ENCODE peak calls at places on chromosomes 6 and 20, in ten cellular contexts. L, A, E, F, T, H, Z, G, V and J are unnamed samples.

GRCh38 chr6:106512048-106512957 is 117.0 kb downstream of the RTN4IP1 start:
- DNase-seq in E (no peak), T (peak; percentile 51), Z (peak; percentile 53), G (peak; percentile 83), V (no peak), F (peak; percentile 72), H (no peak), A (peak; percentile 71), L (no peak), J (peak; percentile 26)

GRCh38 chr6:149990672-149991402 is 27.1 kb downstream of the ULBP1 start:
- DNase-seq in G (peak; percentile 15), Z (no peak), L (no peak), V (no peak), F (no peak), T (no peak), H (no peak), E (no peak), A (no peak), J (no peak)

GRCh38 chr6:5412017-5412416 is 150.7 kb downstream of the FARS2 start:
- DNase-seq in Z (no peak), V (no peak), A (no peak), G (no peak), L (no peak), T (no peak), H (no peak), F (no peak), E (no peak), J (no peak)

GRCh38 chr6:28277746-28278145 is 3.6 kb upstream of the PGBD1 start:
- DNase-seq in Z (no peak), F (no peak), H (no peak), T (no peak), A (no peak), E (no peak), L (no peak), V (no peak), G (no peak), J (no peak)

GRCh38 chr20:46230811-46231282 is 77.5 kb downstream of the CDH22 start:
- DNase-seq in E (no peak), F (peak; percentile 60), H (no peak), V (no peak), L (no peak), T (peak; percentile 50), Z (peak; percentile 42), G (peak; percentile 68), A (peak; percentile 39), J (peak; percentile 37)

GRCh38 chr20:57899554-57899953 is 189.7 kb upstream of the PMEPA1 start:
- DNase-seq in T (no peak), V (no peak), L (no peak), E (no peak), F (no peak), Z (no peak), G (no peak), A (no peak), H (no peak), J (no peak)

GRCh38 chr6:18245079-18245478 is 19.3 kb downstream of the DEK start:
- DNase-seq in T (no peak), F (no peak), H (no peak), Z (no peak), V (no peak), E (no peak), G (no peak), L (no peak), A (no peak), J (no peak)

GRCh38 chr6:106439459-106439858 is 78.9 kb downstream of the CRYBG1 start:
- DNase-seq in V (no peak), A (no peak), E (no peak), F (no peak), L (no peak), G (no peak), T (no peak), Z (peak; percentile 88), H (no peak), J (no peak)

GRCh38 chr20:57198359-57199072 is 67.9 kb downstream of the BMP7 start:
- DNase-seq in L (no peak), F (no peak), V (no peak), A (no peak), E (no peak), Z (no peak), H (no peak), T (no peak), G (no peak), J (no peak)

GRCh38 chr6:38015341-38015740 is 195.8 kb downstream of the ZFAND3 start:
- DNase-seq in V (no peak), A (no peak), E (no peak), F (no peak), L (no peak), T (no peak), G (no peak), H (no peak), Z (no peak), J (no peak)

GRCh38 chr20:57390604-57391438 is at the start of gene RBM38:
- DNase-seq in V (peak; percentile 85), F (peak; percentile 67), H (peak; percentile 19), Z (no peak), E (no peak), T (peak; percentile 72), G (peak; percentile 86), A (peak; percentile 78), L (no peak), J (peak; percentile 63)

GRCh38 chr6:132289761-132290160 is 111.5 kb downstream of the MOXD1 start:
- DNase-seq in V (no peak), G (no peak), Z (no peak), A (no peak), E (no peak), L (no peak), F (no peak), T (no peak), H (no peak), J (no peak)

GRCh38 chr20:52312131-52312729 is 120.7 kb upstream of the ZFP64 start:
- DNase-seq in V (no peak), A (no peak), G (peak; percentile 67), Z (peak; percentile 62), F (no peak), L (no peak), E (peak; percentile 5), T (peak; percentile 78), H (peak; percentile 54), J (peak; percentile 55)
- TF ChIP-seq CTCF in V (peak; percentile 90), A (peak; percentile 83), G (peak; percentile 67), Z (peak; percentile 62), F (peak; percentile 71), L (no peak), E (peak; percentile 75), T (peak; percentile 63), H (peak; percentile 65), J (peak; percentile 90)

GRCh38 chr20:49484180-49485140 is 2.0 kb upstream of the KCNB1 start:
- DNase-seq in A (peak; percentile 82), G (peak; percentile 94), H (peak; percentile 31), F (peak; percentile 76), L (peak; percentile 40), V (peak; percentile 89), Z (peak; percentile 54), E (peak; percentile 38), T (peak; percentile 85), J (peak; percentile 81)
- TF ChIP-seq CTCF in A (peak; percentile 76), G (peak; percentile 86), H (peak; percentile 81), F (peak; percentile 71), L (peak; percentile 76), V (peak; percentile 86), Z (peak; percentile 92), E (peak; percentile 58), T (peak; percentile 58), J (peak; percentile 85)

DNA sequence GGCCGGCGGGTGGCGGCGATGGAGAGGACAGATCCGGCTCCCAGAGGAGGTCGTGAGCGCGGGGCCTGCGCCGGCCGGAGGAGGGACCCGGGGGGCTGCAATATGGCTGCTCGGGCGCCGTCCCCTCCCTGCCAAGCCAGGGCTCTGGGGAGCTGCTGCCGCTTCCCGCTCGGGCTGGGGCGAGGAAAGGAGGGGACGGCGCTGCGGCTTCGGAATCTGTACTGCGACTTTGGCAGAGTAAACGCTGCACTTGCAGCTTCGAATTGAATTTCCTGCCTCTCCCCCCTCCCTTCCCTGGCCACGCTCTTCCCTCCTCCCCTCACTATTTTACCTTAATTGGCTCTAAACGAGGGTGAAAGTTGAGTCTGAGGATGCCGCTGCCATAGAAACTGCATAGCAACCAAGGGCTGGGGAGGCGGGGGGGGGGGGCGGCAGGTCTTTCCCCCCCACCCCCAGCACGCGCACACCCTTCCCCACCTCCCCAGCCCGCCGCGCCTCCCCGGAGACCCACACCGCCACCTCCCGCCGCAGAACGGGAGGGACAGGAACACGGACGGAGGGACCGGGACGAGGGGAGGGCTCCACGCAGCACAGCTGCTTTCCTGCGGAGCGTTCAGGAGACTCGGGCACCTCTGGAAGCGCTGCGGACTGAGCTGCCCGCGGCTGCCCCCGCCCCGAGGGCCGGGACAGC is 93.9 kb downstream of the RNASET2 start:
- DNase-seq in H (no peak), G (peak; percentile 39), E (no peak), L (no peak), T (peak; percentile 6), V (no peak), Z (no peak), A (peak; percentile 39), F (no peak), J (peak; percentile 62)
- TF ChIP-seq CTCF in H (no peak), G (no peak), E (no peak), L (no peak), T (no peak), V (peak; percentile 26), Z (no peak), A (no peak), F (no peak), J (peak; percentile 25)

GRCh38 chr20:18016772-18017171 is 40.9 kb downstream of the OVOL2 start:
- DNase-seq in G (no peak), E (no peak), H (no peak), V (no peak), T (no peak), A (no peak), L (no peak), Z (no peak), F (no peak), J (no peak)

GRCh38 chr20:18020931-18021330 is 36.8 kb downstream of the OVOL2 start:
- DNase-seq in A (no peak), F (no peak), T (no peak), E (no peak), Z (no peak), L (no peak), V (no peak), H (no peak), G (no peak), J (no peak)

GRCh38 chr20:18018100-18018499 is 39.6 kb downstream of the OVOL2 start:
- DNase-seq in T (no peak), G (no peak), L (no peak), Z (no peak), F (no peak), A (no peak), H (no peak), E (no peak), V (no peak), J (no peak)

GRCh38 chr20:18024606-18025127 is 33.0 kb downstream of the OVOL2 start:
- DNase-seq in G (no peak), L (no peak), H (no peak), T (no peak), E (no peak), F (no peak), V (no peak), A (no peak), Z (no peak), J (no peak)

DNA sequence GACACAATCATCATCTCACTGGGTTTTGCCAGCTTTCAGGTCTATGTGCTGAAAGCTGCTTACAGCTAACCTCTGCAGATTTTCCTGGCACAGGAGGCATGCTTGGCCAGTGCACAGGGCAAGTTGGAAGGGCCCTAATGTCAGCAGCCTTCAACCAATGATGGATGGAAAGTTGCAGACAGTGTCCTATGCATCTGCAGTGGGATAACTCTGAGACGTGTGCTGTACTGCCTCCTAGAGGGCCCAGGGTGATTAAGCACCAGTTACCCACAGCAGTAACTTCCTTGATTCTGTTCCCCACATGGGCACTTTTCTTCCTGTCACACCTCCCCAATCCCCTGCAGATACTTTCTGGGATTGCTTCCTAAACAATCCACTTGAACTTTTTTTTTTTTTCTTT is 38.6 kb downstream of the OVOL2 start:
- DNase-seq in V (no peak), H (no peak), Z (peak; percentile 28), T (peak; percentile 32), L (no peak), E (no peak), F (no peak), G (no peak), A (no peak), J (no peak)
- TF ChIP-seq CTCF in V (peak; percentile 59), H (peak; percentile 70), Z (peak; percentile 56), T (peak; percentile 52), L (no peak), E (peak; percentile 29), F (no peak), G (no peak), A (peak; percentile 50), J (peak; percentile 47)